ENCODE peak calls at places on chromosomes 6 and 20, in five cellular contexts. I is Calu3; T is foreskin fibroblast; J is stimulated activated CD4-positive, alpha-beta T cell treated with anti-CD3 and anti-CD28 coated beads, Interleukin-2, amount 100 ng/mL, for 48 hours; A is stimulated activated naive CD4-positive, alpha-beta T cell. N is an unnamed sample.

GRCh38 chr6:70725817-70726413 is 58.2 kb downstream of the SMAP1 start:
- DNase-seq in I (no peak), A (no peak), J (no peak), T (no peak), N (no peak)

GRCh38 chr20:25081065-25081729 is 744 bp downstream of the VSX1 start:
- DNase-seq in T (no peak), I (no peak), J (peak; percentile 50), A (peak; percentile 5), N (no peak)

GRCh38 chr6:35601331-35602132 is 87.2 kb downstream of the FKBP5 start:
- DNase-seq in A (peak; percentile 93), I (peak; percentile 16), J (peak; percentile 13), T (peak; percentile 88), N (peak; percentile 9)

GRCh38 chr20:61531553-61532345 is 279.7 kb downstream of the CDH4 start:
- DNase-seq in I (no peak), J (no peak), A (no peak), T (no peak), N (no peak)

GRCh38 chr20:44348168-44348659 is 7.3 kb upstream of the HNF4A start:
- DNase-seq in T (no peak), J (no peak), A (no peak), I (no peak), N (no peak)

GRCh38 chr20:25044660-25045342 is 13.1 kb downstream of the ACSS1 start:
- DNase-seq in T (no peak), A (no peak), I (no peak), J (no peak), N (peak; percentile 62)

GRCh38 chr6:157946865-157947532 is 34.7 kb upstream of the SYNJ2 start:
- DNase-seq in A (no peak), J (no peak), T (no peak), I (no peak), N (no peak)

GRCh38 chr20:63296411-63297299 is 3.7 kb downstream of the COL20A1 start:
- DNase-seq in A (no peak), T (no peak), J (no peak), I (no peak), N (no peak)

GRCh38 chr20:41150664-41151063 is 13.3 kb downstream of the PLCG1 start:
- DNase-seq in I (no peak), J (no peak), A (peak; percentile 11), T (peak; percentile 41), N (no peak)

GRCh38 chr6:85561750-85562357 is 31.8 kb downstream of the SNX14 start:
- DNase-seq in A (no peak), I (no peak), J (no peak), T (peak; percentile 65), N (no peak)

GRCh38 chr20:32567384-32568178 is 17.6 kb downstream of the NOL4L start:
- DNase-seq in J (no peak), A (no peak), I (no peak), T (no peak), N (no peak)

GRCh38 chr20:52105573-52106422 is 85.8 kb downstream of the ZFP64 start:
- DNase-seq in A (no peak), J (peak; percentile 36), I (no peak), T (peak; percentile 38), N (no peak)

GRCh38 chr20:50731930-50732690 is 730 bp downstream of the PARD6B start:
- DNase-seq in A (no peak), J (no peak), I (no peak), T (no peak), N (no peak)

GRCh38 chr6:7224726-7225125 is 88.3 kb downstream of the SSR1 start:
- DNase-seq in A (no peak), J (no peak), I (no peak), T (no peak), N (no peak)

GRCh38 chr6:44667668-44668390 is 280.3 kb downstream of the CDC5L start:
- DNase-seq in T (no peak), I (peak; percentile 76), A (no peak), J (peak; percentile 32), N (no peak)

GRCh38 chr6:31620586-31621319 is at the start of gene PRRC2A:
- DNase-seq in I (peak; percentile 89), J (peak; percentile 76), T (no peak), A (no peak), N (peak; percentile 73)

GRCh38 chr20:56574531-56575142 is 41.6 kb downstream of the FAM209B start:
- DNase-seq in I (no peak), T (no peak), J (no peak), A (no peak), N (no peak)

GRCh38 chr6:5580736-5581568 is 319.6 kb downstream of the FARS2 start:
- DNase-seq in J (no peak), T (no peak), A (no peak), I (no peak), N (no peak)

GRCh38 chr6:94893327-94893726 is 684.0 kb upstream of the MANEA start:
- DNase-seq in T (no peak), I (no peak), J (no peak), A (no peak), N (no peak)

GRCh38 chr6:63447134-63447533 is 125.1 kb upstream of the LOC128125822 start:
- DNase-seq in T (no peak), J (no peak), I (no peak), A (no peak), N (no peak)

GRCh38 chr20:37361336-37361735 is 15.4 kb downstream of the SRC start:
- DNase-seq in J (no peak), I (no peak), A (no peak), T (no peak), N (no peak)

GRCh38 chr6:149354009-149354408 is 36.5 kb downstream of the TAB2 start:
- DNase-seq in I (no peak), A (no peak), J (no peak), T (no peak), N (no peak)

GRCh38 chr6:87710090-87710489 is 8.1 kb upstream of the AKIRIN2 start:
- DNase-seq in A (no peak), T (no peak), I (no peak), J (no peak), N (no peak)

GRCh38 chr6:36627801-36628246 is 33.7 kb downstream of the SRSF3 start:
- DNase-seq in A (no peak), I (no peak), J (no peak), T (peak; percentile 30), N (no peak)

GRCh38 chr6:30533460-30534294 is 22.6 kb downstream of the GNL1 start:
- DNase-seq in J (no peak), A (no peak), I (no peak), T (no peak), N (no peak)

GRCh38 chr6:13413906-13414555 is 73.4 kb downstream of the GFOD1 start:
- DNase-seq in J (no peak), T (no peak), I (no peak), A (peak; percentile 45), N (no peak)

GRCh38 chr6:118579786-118580185 is 31.7 kb downstream of the PLN start:
- DNase-seq in A (no peak), J (no peak), I (no peak), T (no peak), N (no peak)

GRCh38 chr6:89475634-89476033 is 42.7 kb downstream of the ANKRD6 start:
- DNase-seq in J (no peak), I (no peak), T (no peak), A (peak; percentile 9), N (no peak)

GRCh38 chr20:25574411-25574810 is 10.9 kb downstream of the NINL start:
- DNase-seq in I (peak; percentile 0), J (no peak), A (no peak), T (peak; percentile 50), N (no peak)

GRCh38 chr20:47713941-47714450 is 71.3 kb downstream of the SULF2 start:
- DNase-seq in I (no peak), J (no peak), A (no peak), T (peak; percentile 24), N (no peak)

GRCh38 chr20:38723069-38723981 is 961 bp upstream of the SLC32A1 start:
- DNase-seq in T (no peak), I (no peak), J (no peak), A (no peak), N (no peak)